ENCODE peak calls at places on chromosome 22, in five cellular contexts. J, H, D, L and O are unnamed samples.

GRCh38 chr22:45997077-45997774 is 20.3 kb upstream of the WNT7B start:
- DNase-seq in J (peak; percentile 63), H (no peak), D (peak; percentile 89), L (peak; percentile 95), O (peak; percentile 90)

GRCh38 chr22:23831781-23832180 is 7.0 kb downstream of the DERL3 start:
- DNase-seq in J (no peak), H (no peak), D (no peak), L (no peak), O (no peak)

GRCh38 chr22:18113680-18114394 is 3.2 kb downstream of the TUBA8 start:
- DNase-seq in J (no peak), H (no peak), D (peak; percentile 35), L (no peak), O (no peak)

GRCh38 chr22:31210830-31211503 is 1.1 kb upstream of the LIMK2 start:
- DNase-seq in J (no peak), H (no peak), D (peak; percentile 23), L (no peak), O (no peak)

GRCh38 chr22:31603574-31603973 is 58.4 kb downstream of the PISD start:
- DNase-seq in J (no peak), H (no peak), D (no peak), L (no peak), O (no peak)

GRCh38 chr22:41915035-41915782 is at the start of gene SHISA8:
- DNase-seq in J (no peak), H (no peak), D (no peak), L (peak; percentile 65), O (no peak)

GRCh38 chr22:29070490-29070889 is 2.3 kb upstream of the KREMEN1 start:
- DNase-seq in J (no peak), H (no peak), D (no peak), L (no peak), O (no peak)

GRCh38 chr22:46726066-46726985 is 11.7 kb downstream of the CERK start:
- DNase-seq in J (no peak), H (no peak), D (no peak), L (no peak), O (no peak)

GRCh38 chr22:24492391-24492790 is 2.7 kb upstream of the UPB1 start:
- DNase-seq in J (no peak), H (no peak), D (no peak), L (no peak), O (no peak)

GRCh38 chr22:46583571-46583970 is 36.6 kb upstream of the GRAMD4 start:
- DNase-seq in J (peak; percentile 20), H (no peak), D (peak; percentile 8), L (no peak), O (no peak)

GRCh38 chr22:45965565-45965962 is 11.4 kb downstream of the WNT7B start:
- DNase-seq in J (no peak), H (no peak), D (no peak), L (no peak), O (no peak)

GRCh38 chr22:16933924-16934282 is 74.1 kb downstream of the GAB4 start:
- DNase-seq in J (no peak), H (no peak), D (no peak), L (no peak), O (no peak)

GRCh38 chr22:40325315-40325714 is 21.0 kb upstream of the ADSL start:
- DNase-seq in J (no peak), H (no peak), D (no peak), L (no peak), O (no peak)

GRCh38 chr22:47300698-47301405 is 538.4 kb downstream of the TBC1D22A start:
- DNase-seq in J (no peak), H (no peak), D (no peak), L (no peak), O (no peak)

GRCh38 chr22:42344391-42344861 is 74.0 kb upstream of the TCF20 start:
- DNase-seq in J (peak; percentile 76), H (no peak), D (no peak), L (peak; percentile 52), O (no peak)

DNA sequence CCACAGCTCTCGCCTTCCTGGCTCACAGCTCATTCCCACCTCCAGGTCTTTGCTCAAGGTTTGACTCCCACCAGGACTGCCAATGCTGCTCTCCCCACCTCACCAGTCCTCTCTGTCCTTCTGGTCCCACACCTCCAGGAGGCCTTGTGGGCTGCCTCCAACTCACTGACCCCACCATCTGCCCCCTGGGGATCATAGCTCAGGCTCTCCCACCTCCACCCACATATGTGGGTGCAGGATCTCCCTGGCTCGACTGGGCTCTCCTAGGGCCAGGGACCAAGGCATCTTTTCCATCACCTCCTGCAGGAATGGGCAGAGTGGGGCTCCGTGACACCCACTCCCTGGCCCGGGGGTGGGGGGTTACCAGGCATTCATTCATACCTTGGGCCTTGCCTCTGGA is 13.8 kb upstream of the SSTR3 start:
- DNase-seq in J (no peak), H (no peak), D (no peak), L (no peak), O (no peak)
- H3K27ac ChIP-seq in J (no peak overlapping the region), H (no peak overlapping the region), D (no peak overlapping the region), L (no peak overlapping the region), O (no peak overlapping the region)

DNA sequence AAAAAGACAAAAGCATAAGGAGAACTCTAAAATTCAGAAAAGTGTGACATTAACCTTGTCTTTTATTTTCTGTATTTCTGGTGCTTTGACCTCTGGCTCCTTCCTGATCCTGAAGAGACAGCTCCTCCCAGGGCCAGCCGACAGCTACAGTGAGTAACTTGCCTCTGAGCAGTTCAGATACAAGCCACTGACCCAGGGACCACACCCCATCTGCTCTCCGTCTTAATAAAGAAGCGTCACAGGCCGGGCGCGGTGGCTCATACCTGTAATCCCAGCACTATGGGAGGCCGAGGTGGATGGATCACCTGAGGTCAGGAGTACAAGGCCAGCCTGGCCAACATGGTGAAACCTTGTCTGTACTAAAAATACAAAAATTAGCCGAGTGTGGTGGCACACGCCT is 6.5 kb downstream of the MLC1 start:
- DNase-seq in J (no peak), H (no peak), D (no peak), L (no peak), O (no peak)
- TF ChIP-seq CTCF in J (no peak), H (no peak), D (no peak), L (no peak), O (no peak)

GRCh38 chr22:20530368-20531153 is 23.2 kb downstream of the MED15 start:
- DNase-seq in J (no peak), H (peak; percentile 66), D (peak; percentile 61), L (no peak), O (no peak)
- H3K4me1 ChIP-seq in J (no peaks in the 10 kb centered on the region), H (peaks cover 67% of the 10 kb centered on the region), D (peaks cover 36% of the 10 kb centered on the region), L (peaks cover 24% of the 10 kb centered on the region), O (peaks cover 75% of the 10 kb centered on the region)

GRCh38 chr22:36037102-36037758 is 8.6 kb upstream of the RBFOX2 start:
- DNase-seq in J (no peak), H (no peak), D (no peak), L (no peak), O (no peak)

GRCh38 chr22:36032611-36033010 is 4.0 kb upstream of the RBFOX2 start:
- DNase-seq in J (no peak), H (no peak), D (no peak), L (no peak), O (no peak)

GRCh38 chr22:36039125-36039524 is 10.5 kb upstream of the RBFOX2 start:
- DNase-seq in J (no peak), H (no peak), D (no peak), L (no peak), O (no peak)

GRCh38 chr22:36036167-36036624 is 7.6 kb upstream of the RBFOX2 start:
- DNase-seq in J (no peak), H (no peak), D (no peak), L (no peak), O (no peak)
- H3K27ac ChIP-seq in J (no peak overlapping the region), H (no peak overlapping the region), D (no peak overlapping the region), L (no peak overlapping the region), O (no peak overlapping the region)

GRCh38 chr22:33829549-33830280 is 90.6 kb downstream of the LARGE1 start:
- DNase-seq in J (no peak), H (no peak), D (no peak), L (no peak), O (no peak)
- TF ChIP-seq CTCF in J (peak; percentile 26), H (no peak), D (no peak), L (no peak), O (no peak)